ENCODE peak calls at places on chromosomes 13 and 19, in seven cellular contexts. L, B, W, V, F, S and U are unnamed samples.

GRCh38 chr19:14381689-14382474 is 638 bp downstream of the ADGRE5 start:
- DNase-seq in L (peak; percentile 48), S (no peak), V (peak; percentile 87), F (no peak), W (peak; percentile 48), B (no peak), U (no peak)

GRCh38 chr13:100389617-100390016 is 199.0 kb downstream of the GGACT start:
- DNase-seq in F (no peak), B (no peak), S (peak; percentile 81), L (no peak), V (no peak), W (no peak), U (peak; percentile 9)

GRCh38 chr13:65594255-65594654 is 1635.9 kb downstream of the PCDH9 start:
- DNase-seq in L (no peak), F (no peak), W (no peak), S (no peak), B (no peak), V (no peak), U (no peak)

GRCh38 chr13:58953638-58954037 is 1210.1 kb downstream of the DIAPH3 start:
- DNase-seq in F (no peak), V (no peak), L (no peak), S (no peak), W (no peak), B (no peak), U (no peak)

GRCh38 chr19:58554494-58555368 is at the start of gene CHMP2A:
- DNase-seq in F (no peak), L (peak; percentile 99), B (peak; percentile 99), W (peak; percentile 97), S (no peak), V (no peak), U (no peak)

GRCh38 chr13:37526710-37527446 is 71.7 kb downstream of the POSTN start:
- DNase-seq in W (no peak), F (no peak), B (no peak), V (no peak), L (peak; percentile 40), S (peak; percentile 93), U (peak; percentile 88)

GRCh38 chr19:18933297-18933696 is 7.7 kb downstream of the HOMER3 start:
- DNase-seq in S (no peak), B (no peak), V (no peak), W (no peak), L (no peak), F (no peak), U (no peak)

GRCh38 chr19:4801085-4801619 is 9.6 kb downstream of the FEM1A start:
- DNase-seq in F (no peak), V (no peak), B (no peak), W (no peak), S (no peak), L (no peak), U (no peak)

GRCh38 chr19:39695759-39696158 is 8.5 kb upstream of the LGALS14 start:
- DNase-seq in W (no peak), V (no peak), B (no peak), S (no peak), F (no peak), L (no peak), U (no peak)

GRCh38 chr19:677601-678380 is 1.6 kb downstream of the FSTL3 start:
- DNase-seq in W (peak; percentile 88), S (peak; percentile 36), B (no peak), V (no peak), F (no peak), L (no peak), U (peak; percentile 21)

GRCh38 chr19:17534767-17535166 is 20.7 kb upstream of the COLGALT1 start:
- DNase-seq in B (no peak), W (no peak), S (no peak), F (no peak), L (no peak), V (no peak), U (no peak)

GRCh38 chr19:48398329-48399235 is 5.1 kb downstream of the GRIN2D start:
- DNase-seq in B (peak; percentile 78), V (peak; percentile 92), L (peak; percentile 52), W (peak; percentile 57), S (peak; percentile 92), F (peak; percentile 46), U (peak; percentile 32)

GRCh38 chr19:54230031-54230430 is 7.2 kb upstream of the LILRB3 start:
- DNase-seq in F (no peak), S (no peak), W (no peak), L (no peak), V (no peak), B (no peak), U (no peak)

GRCh38 chr13:29369060-29369743 is 226.3 kb downstream of the SLC7A1 start:
- DNase-seq in W (peak; percentile 45), B (no peak), F (peak; percentile 3), V (peak; percentile 8), L (no peak), S (peak; percentile 19), U (no peak)